ENCODE peak calls at places on chromosomes 16 and 17, in five cellular contexts. E is neural progenitor cell, Q is heart right ventricle, A is IMR-90, K is SK-N-SH. G is an unnamed sample. For H3K27me3, the result is how much of the 10 kb centered on the place peaks cover.

GRCh38 chr17:41655611-41656111 is 31.3 kb upstream of the KRT17 start:
- DNase-seq in K (no peak), E (peak), Q (no peak), A (no peak), G (peak)

GRCh38 chr16:2829501-2830354 is at the start of gene ZG16B:
- DNase-seq in A (no peak), Q (no peak), E (no peak), K (peak), G (peak)

GRCh38 chr16:3147757-3148104 is 12.9 kb downstream of the ZNF213 start:
- DNase-seq in E (no peak), A (no peak), K (no peak), Q (no peak), G (peak)

GRCh38 chr16:58912571-58912970 is 178.5 kb upstream of the GOT2 start:
- DNase-seq in A (no peak), E (no peak), Q (no peak), K (no peak), G (no peak)

GRCh38 chr16:2115591-2115973 is 20.1 kb downstream of the PKD1 start:
- DNase-seq in Q (no peak), E (no peak), A (no peak), K (no peak), G (peak)

GRCh38 chr17:80653856-80654255 is 109.2 kb downstream of the RPTOR start:
- DNase-seq in A (no peak), Q (no peak), E (no peak), K (no peak), G (no peak)

GRCh38 chr17:41537990-41538389 is 9.9 kb upstream of the KRT19 start:
- DNase-seq in Q (no peak), K (no peak), E (no peak), A (peak), G (no peak)

GRCh38 chr17:42857389-42857788 is 6.4 kb downstream of the AOC3 start:
- DNase-seq in A (no peak), Q (no peak), E (peak), K (no peak), G (peak)

GRCh38 chr17:1762233-1762905 is 509 bp downstream of the SERPINF1 start:
- DNase-seq in Q (peak), A (peak), K (peak), E (peak), G (peak)

GRCh38 chr17:81519284-81520020 is 6.9 kb upstream of the ACTG1 start:
- DNase-seq in A (no peak), K (no peak), E (peak), Q (peak), G (peak)

GRCh38 chr17:82836823-82837357 is 2.9 kb downstream of the ZNF750 start:
- DNase-seq in E (peak), A (no peak), K (no peak), Q (no peak), G (peak)

GRCh38 chr17:39082482-39082881 is 69.0 kb downstream of the PLXDC1 start:
- DNase-seq in K (no peak), Q (no peak), E (no peak), A (peak), G (no peak)

GRCh38 chr16:81937305-81938038 is 73.8 kb downstream of the SDR42E1 start:
- DNase-seq in A (no peak), K (no peak), Q (no peak), E (no peak), G (no peak)

GRCh38 chr17:10217916-10218315 is 19.5 kb upstream of the GAS7 start:
- DNase-seq in E (no peak), A (peak), Q (no peak), K (no peak), G (no peak)

GRCh38 chr16:72198021-72198420 is 26.1 kb upstream of the PMFBP1 start:
- DNase-seq in A (peak), E (no peak), K (peak), Q (no peak), G (no peak)

GRCh38 chr16:3022208-3022696 is 1.5 kb downstream of the HCFC1R1 start:
- DNase-seq in E (peak), A (peak), K (no peak), Q (peak), G (peak)

GRCh38 chr17:10579270-10579669 is 29.8 kb upstream of the MYH2 start:
- DNase-seq in A (no peak), K (no peak), Q (no peak), E (no peak), G (no peak)

GRCh38 chr17:1480747-1481465 is 11.6 kb downstream of the MYO1C start:
- DNase-seq in E (no peak), Q (no peak), A (peak), K (no peak), G (no peak)

GRCh38 chr16:50244140-50244503 is 22.2 kb upstream of the ADCY7 start:
- DNase-seq in K (no peak), E (no peak), A (peak), Q (no peak), G (no peak)
- H3K4me3 ChIP-seq in K (no peak), E (no peak), A (no peak), Q (no peak), G (no peak)

GRCh38 chr17:17738901-17739300 is 57.6 kb downstream of the RAI1 start:
- DNase-seq in E (no peak), Q (no peak), A (no peak), K (no peak), G (no peak)
- H3K27me3 ChIP-seq in E (under half), Q (under half), A (under half), K (under half), G (under half)

DNA sequence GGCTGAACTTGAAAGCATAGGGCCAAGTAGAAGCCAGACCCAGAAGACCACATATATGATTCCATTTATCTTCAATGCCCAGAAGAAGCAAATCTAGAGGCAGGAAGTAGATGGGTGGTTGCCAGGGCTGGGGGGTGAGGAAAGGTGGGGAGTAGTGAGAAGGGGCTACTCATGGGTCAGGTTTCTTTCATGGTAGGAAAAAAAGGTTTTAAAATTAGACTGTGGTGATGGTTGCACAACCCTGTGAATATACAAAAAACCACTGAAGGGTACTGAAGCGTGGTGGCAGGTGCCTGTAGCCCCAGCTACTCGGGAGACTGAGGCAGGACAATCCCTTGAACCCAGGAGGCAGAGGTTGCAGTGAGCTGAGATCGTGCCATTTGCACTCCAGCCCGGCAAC is 5.4 kb downstream of the CD2BP2 start:
- DNase-seq in A (no peak), E (no peak), Q (no peak), K (no peak), G (no peak)
- H3K4me3 ChIP-seq in A (no peak), E (no peak), Q (no peak), K (no peak), G (no peak)

DNA sequence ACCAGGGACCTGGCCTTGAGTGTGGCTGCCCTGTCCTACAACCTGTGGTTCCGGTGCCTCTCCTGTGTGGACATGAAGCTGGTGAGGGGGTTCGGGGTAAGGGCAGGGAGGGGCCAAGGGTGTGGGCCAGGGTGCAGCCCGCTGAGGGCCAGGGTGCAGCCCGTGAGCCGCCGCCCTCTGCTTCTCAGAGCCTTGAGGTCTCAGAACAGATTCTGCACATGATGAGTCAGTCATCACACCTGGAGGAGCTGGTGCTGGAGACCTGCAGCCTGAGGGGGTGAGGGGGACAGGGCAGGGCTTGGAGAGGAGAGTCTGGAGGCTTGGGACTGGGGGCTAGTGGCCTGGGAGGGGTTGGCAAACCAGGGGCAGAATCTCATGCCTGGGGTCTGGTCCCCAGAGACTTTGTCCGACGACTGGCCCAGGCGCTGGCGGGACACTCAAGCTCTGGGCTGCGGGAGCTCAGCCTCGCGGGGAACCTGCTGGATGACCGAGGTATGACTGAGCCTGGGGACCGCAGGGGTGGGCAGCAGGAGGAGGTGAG is 2.2 kb downstream of the CARMIL2 start:
- DNase-seq in A (no peak), E (no peak), Q (no peak), K (peak), G (peak)
- H3K27me3 ChIP-seq in A (half or more), E (under half), Q (under half), K (under half), G (half or more)

GRCh38 chr16:29898135-29898534 is 1.2 kb downstream of the SEZ6L2 start:
- DNase-seq in Q (no peak), K (peak), E (peak), A (no peak), G (peak)
- H3K4me3 ChIP-seq in Q (no peak), K (peak), E (peak), A (no peak), G (peak)

GRCh38 chr17:67452681-67453554 is 75.8 kb downstream of the PITPNC1 start:
- DNase-seq in Q (no peak), E (no peak), K (no peak), A (no peak), G (no peak)

GRCh38 chr17:67456103-67456502 is 79.0 kb downstream of the PITPNC1 start:
- DNase-seq in E (no peak), K (no peak), Q (no peak), A (no peak), G (no peak)

GRCh38 chr17:67460097-67460496 is 83.0 kb downstream of the PITPNC1 start:
- DNase-seq in E (peak), Q (no peak), K (no peak), A (no peak), G (no peak)

GRCh38 chr17:67458203-67458602 is 81.1 kb downstream of the PITPNC1 start:
- DNase-seq in Q (no peak), E (no peak), K (no peak), A (no peak), G (no peak)

DNA sequence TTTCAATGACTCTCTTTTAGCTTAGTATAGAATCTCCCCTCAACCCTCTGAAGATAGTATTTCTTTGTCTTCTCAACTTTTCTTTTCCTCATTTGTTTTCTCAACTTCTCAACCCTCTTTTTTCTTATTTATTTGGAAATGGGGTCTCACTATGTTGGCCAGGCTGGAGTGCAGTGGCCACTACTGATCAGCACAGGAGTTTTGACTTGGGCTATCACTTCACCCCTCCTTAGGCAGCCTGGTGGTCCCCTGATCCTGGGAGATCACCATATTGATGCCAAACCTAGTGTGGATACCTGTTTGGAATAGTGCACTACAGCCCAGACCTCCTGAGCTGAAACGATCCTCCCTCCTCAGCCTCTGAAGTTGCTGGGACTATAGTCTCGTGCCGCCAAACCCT is 79.8 kb downstream of the PITPNC1 start:
- DNase-seq in E (no peak), Q (no peak), A (no peak), K (no peak), G (no peak)
- H3K27me3 ChIP-seq in E (under half), Q (under half), A (under half), K (under half), G (under half)

GRCh38 chr17:77145209-77145608 is 4.4 kb downstream of the SEC14L1 start:
- DNase-seq in Q (no peak), E (no peak), K (no peak), A (no peak), G (no peak)

GRCh38 chr17:77147357-77147801 is 6.6 kb downstream of the SEC14L1 start:
- DNase-seq in E (no peak), Q (no peak), K (no peak), A (no peak), G (no peak)

GRCh38 chr17:77144227-77144626 is 3.5 kb downstream of the SEC14L1 start:
- DNase-seq in K (no peak), Q (no peak), E (no peak), A (no peak), G (no peak)

GRCh38 chr17:77146882-77147281 is 6.1 kb downstream of the SEC14L1 start:
- DNase-seq in Q (peak), A (no peak), K (no peak), E (no peak), G (peak)

GRCh38 chr17:77145635-77146632 is 5.2 kb downstream of the SEC14L1 start:
- DNase-seq in Q (peak), K (peak), A (peak), E (no peak), G (no peak)
- H3K4me3 ChIP-seq in Q (peak), K (no peak), A (no peak), E (no peak), G (no peak)

GRCh38 chr17:76449126-76449525 is 3.8 kb downstream of the UBE2O start:
- DNase-seq in K (no peak), E (no peak), A (no peak), Q (no peak), G (no peak)

GRCh38 chr17:76452102-76452645 is 778 bp downstream of the UBE2O start:
- DNase-seq in K (no peak), A (no peak), Q (no peak), E (peak), G (peak)

GRCh38 chr17:76451480-76451879 is 1.5 kb downstream of the UBE2O start:
- DNase-seq in E (peak), Q (no peak), A (no peak), K (no peak), G (no peak)

GRCh38 chr17:76452646-76453430 is at the start of gene UBE2O:
- DNase-seq in Q (peak), A (peak), K (peak), E (peak), G (peak)

GRCh38 chr17:76453431-76453743 is 435 bp upstream of the UBE2O start:
- DNase-seq in K (no peak), E (no peak), A (no peak), Q (no peak), G (no peak)
- H3K27me3 ChIP-seq in K (under half), E (under half), A (under half), Q (under half), G (under half)

GRCh38 chr16:85422374-85423185 is 190.5 kb upstream of the GSE1 start:
- DNase-seq in Q (no peak), A (no peak), K (no peak), E (peak), G (peak)
- H3K4me3 ChIP-seq in Q (no peak), A (no peak), K (no peak), E (no peak), G (no peak)

G was measured in H7.